ENCODE peak calls at places on chromosome 6, in six cellular contexts. C is OCI-LY7, T is fibroblast of lung, P is neural progenitor cell, G is mammary epithelial cell, A is GM23338. R is an unnamed sample.

GRCh38 chr6:75317503-75318206 is 33.1 kb upstream of the TMEM30A start:
- DNase-seq in C (no peak), T (no peak), P (no peak), G (no peak), A (peak; percentile 54), R (no peak)

GRCh38 chr6:106609699-106610098 is 19.6 kb downstream of the RTN4IP1 start:
- DNase-seq in C (peak; percentile 82), T (no peak), P (peak; percentile 32), G (peak; percentile 26), A (peak; percentile 67), R (peak; percentile 39)

GRCh38 chr6:75436869-75437268 is 56.7 kb downstream of the FILIP1 start:
- DNase-seq in C (no peak), T (no peak), P (no peak), G (no peak), A (no peak), R (no peak)

GRCh38 chr6:30940361-30941001 is at the start of gene MUCL3:
- DNase-seq in C (no peak), T (no peak), P (no peak), G (no peak), A (no peak), R (no peak)

GRCh38 chr6:36160147-36160760 is 29.9 kb downstream of the MAPK13 start:
- DNase-seq in C (no peak), T (peak; percentile 43), P (no peak), G (no peak), A (no peak), R (no peak)

GRCh38 chr6:36345681-36346417 is 9.2 kb upstream of the BNIP5 start:
- DNase-seq in C (no peak), T (no peak), P (peak; percentile 32), G (no peak), A (peak; percentile 76), R (no peak)

GRCh38 chr6:88722691-88723090 is 240.7 kb downstream of the RNGTT start:
- DNase-seq in C (no peak), T (peak; percentile 45), P (no peak), G (no peak), A (no peak), R (no peak)

GRCh38 chr6:85797993-85798392 is 155.3 kb upstream of the SYNCRIP start:
- DNase-seq in C (no peak), T (no peak), P (no peak), G (no peak), A (no peak), R (no peak)

GRCh38 chr6:147065786-147066185 is 138.4 kb upstream of the STXBP5 start:
- DNase-seq in C (no peak), T (no peak), P (no peak), G (no peak), A (no peak), R (no peak)

GRCh38 chr6:26130581-26131247 is 43.5 kb downstream of the HFE start:
- DNase-seq in C (no peak), T (no peak), P (no peak), G (peak; percentile 26), A (no peak), R (no peak)
- H3K79me2 ChIP-seq in C (no peaks in the 10 kb centered on the region), T (peaks cover 21% of the 10 kb centered on the region), P (peaks cover 33% of the 10 kb centered on the region), G (peaks cover 42% of the 10 kb centered on the region), A (peaks cover 72% of the 10 kb centered on the region), R (peaks cover 53% of the 10 kb centered on the region)

DNA sequence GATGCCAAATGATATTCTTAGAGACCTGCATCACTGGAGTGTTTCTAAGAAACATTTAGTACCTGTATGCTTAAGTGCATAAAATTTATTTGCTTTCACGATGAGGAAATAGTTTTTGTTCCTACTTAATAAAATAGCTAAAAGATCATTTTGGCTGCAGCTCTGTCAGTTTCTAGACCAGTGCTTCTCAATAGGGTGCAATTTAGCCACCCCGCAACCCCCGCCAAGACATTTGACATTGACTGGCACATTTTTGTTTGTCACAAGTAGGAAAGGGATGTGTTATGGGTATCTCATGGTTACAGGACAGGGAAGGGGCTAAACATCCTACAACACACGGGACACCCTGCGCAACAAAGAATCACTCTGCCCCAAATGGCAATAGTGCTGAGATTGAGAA is 335.7 kb upstream of the HSF2 start:
- DNase-seq in C (no peak), T (no peak), P (no peak), G (no peak), A (no peak), R (no peak)
- H3K4me2 ChIP-seq in C (no peak overlapping the region), T (no peak overlapping the region), P (peak overlapping the region; percentile 18), G (no peak overlapping the region), A (no peak overlapping the region), R (no peak overlapping the region)

DNA sequence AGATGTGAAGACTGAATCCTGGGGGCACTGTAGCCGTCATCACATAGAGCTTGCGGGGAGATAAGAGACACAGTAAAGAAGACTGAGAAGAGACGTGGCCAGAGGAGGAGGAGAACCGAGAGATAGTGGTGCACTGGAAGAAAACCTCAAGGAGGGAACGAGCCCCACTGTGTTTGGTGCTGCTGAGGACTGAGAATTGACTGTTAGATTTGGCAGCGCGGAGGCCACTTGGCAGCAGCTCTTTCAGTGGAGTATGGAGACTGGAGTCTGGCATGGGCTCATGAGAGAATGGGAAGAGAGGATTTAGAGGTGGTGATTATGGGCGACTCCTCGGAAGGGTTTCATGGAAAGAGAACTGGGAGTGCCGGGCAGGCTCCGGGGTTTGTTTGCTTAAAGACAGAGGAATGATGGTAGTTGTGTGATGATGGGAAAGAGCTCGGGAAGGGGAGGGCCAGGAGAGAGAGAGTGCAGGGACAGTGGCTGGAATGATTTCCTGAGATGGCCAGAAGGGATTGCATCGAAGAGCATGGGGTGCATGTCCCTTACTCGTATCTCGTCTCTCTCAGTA is 18.0 kb downstream of the CDYL start:
- DNase-seq in C (no peak), T (peak; percentile 42), P (peak; percentile 16), G (no peak), A (peak; percentile 62), R (no peak)
- H3K79me2 ChIP-seq in C (peaks cover 92% of the 10 kb centered on the region), T (peaks cover 54% of the 10 kb centered on the region), P (peaks cover 100% of the 10 kb centered on the region), G (peaks cover 96% of the 10 kb centered on the region), A (peaks cover 100% of the 10 kb centered on the region), R (peaks cover 100% of the 10 kb centered on the region)

DNA sequence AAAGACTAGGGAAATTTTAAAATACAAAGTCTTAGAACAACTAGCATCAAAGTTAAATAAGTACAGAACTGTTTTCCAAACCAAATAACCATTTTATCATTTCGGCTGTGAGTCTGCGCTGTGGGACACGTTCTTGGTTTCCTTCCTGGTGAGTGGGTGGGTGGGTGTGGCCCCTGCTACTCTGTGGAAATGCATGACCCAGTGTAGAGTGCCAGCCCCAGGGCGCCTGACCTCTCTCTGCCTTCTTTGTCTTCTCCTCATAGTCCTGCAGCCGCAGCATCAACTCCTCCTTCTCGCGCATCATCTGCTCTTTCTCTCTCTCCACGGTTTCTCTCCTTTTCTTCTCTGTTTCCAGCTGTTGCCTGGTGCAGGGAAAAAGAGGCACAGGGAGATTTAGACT is 48.6 kb downstream of the EZR start:
- DNase-seq in C (no peak), T (no peak), P (no peak), G (no peak), A (no peak), R (no peak)
- H3K4me2 ChIP-seq in C (no peak overlapping the region), T (no peak overlapping the region), P (no peak overlapping the region), G (no peak overlapping the region), A (no peak overlapping the region), R (no peak overlapping the region)

R was measured in SK-N-SH.